ENCODE peak calls at places on chromosomes 7 and 10, in ten cellular contexts. B is IMR-90; H is CD8-positive, alpha-beta memory T cell; Y is testis; M is tibial nerve; V is PC-9; G is tibial artery; N is body of pancreas; J is left ventricle myocardium inferior; U is effector memory CD4-positive, alpha-beta T cell. E is an unnamed sample. For H3K4me1, the result is how much of the 10 kb centered on the place peaks cover.

GRCh38 chr10:12566161-12567115 is 217.1 kb downstream of the CAMK1D start:
- DNase-seq in B (peak), G (peak), J (peak), Y (peak), H (no peak), V (no peak), U (no peak), M (no peak), N (no peak), E (no peak)

GRCh38 chr7:131071786-131072504 is 255.7 kb upstream of the MKLN1 start:
- DNase-seq in B (peak), N (peak), V (no peak), J (no peak), M (no peak), G (no peak), U (no peak), H (no peak), Y (no peak), E (peak)

GRCh38 chr10:3775671-3776551 is 9.1 kb downstream of the KLF6 start:
- DNase-seq in H (no peak), Y (no peak), J (no peak), N (no peak), V (peak), U (no peak), B (peak), G (no peak), M (no peak), E (no peak)

GRCh38 chr7:112453505-112454171 is 3.4 kb downstream of the IFRD1 start:
- DNase-seq in M (no peak), V (no peak), J (no peak), Y (no peak), G (no peak), U (no peak), B (peak), N (no peak), H (no peak), E (peak)

GRCh38 chr7:24894670-24895221 is 85.2 kb downstream of the OSBPL3 start:
- DNase-seq in H (no peak), N (no peak), G (no peak), U (no peak), J (no peak), B (no peak), M (no peak), V (no peak), Y (no peak), E (no peak)

GRCh38 chr7:134104166-134104565 is 23.0 kb upstream of the LRGUK start:
- DNase-seq in H (no peak), J (no peak), U (no peak), G (no peak), Y (no peak), M (no peak), V (no peak), N (no peak), B (no peak), E (no peak)

GRCh38 chr10:113987156-113987555 is 56.5 kb upstream of the ADRB1 start:
- DNase-seq in B (no peak), Y (no peak), U (no peak), J (no peak), M (no peak), H (no peak), V (no peak), N (no peak), G (no peak), E (no peak)

GRCh38 chr7:137086896-137087295 is 218.4 kb downstream of the CHRM2 start:
- DNase-seq in V (no peak), J (no peak), B (no peak), G (no peak), N (no peak), Y (no peak), U (no peak), M (no peak), H (no peak), E (no peak)

GRCh38 chr7:96669812-96670211 is 39.8 kb downstream of the SEM1 start:
- DNase-seq in J (no peak), N (no peak), H (no peak), Y (no peak), M (no peak), B (no peak), U (no peak), V (no peak), G (no peak), E (no peak)

GRCh38 chr10:113403900-113404299 is 149.0 kb upstream of the HABP2 start:
- DNase-seq in M (no peak), V (no peak), Y (no peak), B (no peak), H (no peak), G (no peak), N (no peak), J (no peak), U (no peak), E (no peak)

GRCh38 chr7:128148676-128149075 is 92.4 kb upstream of the LEP start:
- DNase-seq in G (no peak), J (no peak), U (no peak), N (no peak), M (no peak), Y (no peak), B (no peak), V (no peak), H (no peak), E (peak)

GRCh38 chr10:77192402-77192801 is 445.2 kb downstream of the KCNMA1 start:
- DNase-seq in N (no peak), J (no peak), H (no peak), B (peak), U (no peak), V (no peak), G (no peak), Y (no peak), M (no peak), E (no peak)

GRCh38 chr7:5375925-5376324 is 47.7 kb downstream of the TNRC18 start:
- DNase-seq in M (no peak), G (no peak), V (no peak), J (no peak), N (no peak), U (no peak), Y (no peak), B (no peak), H (no peak), E (no peak)

GRCh38 chr10:100693815-100694214 is 51.6 kb upstream of the PAX2 start:
- DNase-seq in N (no peak), M (no peak), H (no peak), V (no peak), Y (no peak), G (no peak), B (no peak), J (no peak), U (no peak), E (no peak)

GRCh38 chr7:128247640-128248194 is 6.6 kb downstream of the LEP start:
- DNase-seq in J (no peak), B (peak), V (peak), G (no peak), Y (no peak), M (no peak), U (no peak), N (no peak), H (no peak), E (no peak)

GRCh38 chr10:30219977-30220751 is 128.9 kb downstream of the MTPAP start:
- DNase-seq in V (peak), G (no peak), M (no peak), Y (no peak), N (no peak), U (no peak), B (peak), J (no peak), H (no peak), E (no peak)

GRCh38 chr10:29873941-29874340 is 185.4 kb downstream of the JCAD start:
- DNase-seq in H (no peak), B (peak), G (no peak), J (no peak), V (no peak), U (no peak), M (no peak), N (no peak), Y (no peak), E (no peak)

GRCh38 chr7:72003236-72003635 is 408.9 kb downstream of the CALN1 start:
- DNase-seq in H (no peak), V (no peak), U (no peak), B (no peak), Y (no peak), J (no peak), N (no peak), G (no peak), M (no peak), E (no peak)

GRCh38 chr7:129066290-129067131 is 11.6 kb upstream of the TNPO3 start:
- DNase-seq in G (no peak), N (no peak), B (peak), U (no peak), V (peak), Y (no peak), H (no peak), J (no peak), M (no peak), E (no peak)

GRCh38 chr7:158638001-158638400 is 50.4 kb upstream of the PTPRN2 start:
- DNase-seq in N (no peak), V (no peak), G (no peak), H (no peak), Y (no peak), J (no peak), B (no peak), U (no peak), M (no peak), E (no peak)

GRCh38 chr10:11782793-11783557 is 40.2 kb upstream of the PROSER2 start:
- DNase-seq in M (no peak), H (peak), N (no peak), V (peak), G (no peak), B (peak), Y (no peak), U (no peak), J (no peak), E (peak)

GRCh38 chr10:100146875-100147665 is 38.8 kb downstream of the ERLIN1 start:
- DNase-seq in M (no peak), H (no peak), U (no peak), J (no peak), V (no peak), G (no peak), Y (no peak), B (no peak), N (no peak), E (no peak)

GRCh38 chr10:46035923-46036849 is 5.8 kb upstream of the NCOA4 start:
- DNase-seq in M (no peak), B (no peak), H (no peak), U (no peak), N (no peak), J (no peak), Y (no peak), G (no peak), V (no peak), E (no peak)

GRCh38 chr7:3949226-3949625 is 648.2 kb downstream of the SDK1 start:
- DNase-seq in U (no peak), G (no peak), J (no peak), M (no peak), N (no peak), H (no peak), B (peak), V (no peak), Y (no peak), E (no peak)

GRCh38 chr7:109844362-109844761 is 1246.6 kb upstream of the LRRN3 start:
- DNase-seq in G (no peak), V (peak), U (no peak), Y (peak), H (no peak), J (no peak), B (peak), N (no peak), M (no peak), E (no peak)

GRCh38 chr10:54843932-54844331 is 42.9 kb upstream of the PCDH15 start:
- DNase-seq in U (no peak), H (no peak), B (no peak), M (no peak), N (no peak), G (no peak), Y (no peak), V (no peak), J (no peak), E (no peak)

GRCh38 chr7:127418459-127418858 is 26.0 kb upstream of the ZNF800 start:
- DNase-seq in B (no peak), Y (no peak), H (no peak), M (no peak), V (no peak), U (no peak), G (no peak), J (no peak), N (no peak), E (no peak)

GRCh38 chr10:17713758-17714157 is 38.2 kb upstream of the TMEM236 start:
- DNase-seq in Y (no peak), H (no peak), M (no peak), G (no peak), J (no peak), B (no peak), N (no peak), V (no peak), U (no peak), E (no peak)

GRCh38 chr7:151700621-151701185 is 176.2 kb downstream of the PRKAG2 start:
- DNase-seq in N (no peak), Y (no peak), J (peak), M (no peak), G (no peak), H (no peak), B (peak), U (no peak), V (no peak), E (no peak)

GRCh38 chr10:878333-878753 is 53.2 kb downstream of the LARP4B start:
- DNase-seq in Y (no peak), G (no peak), U (no peak), B (peak), H (no peak), V (no peak), N (no peak), J (no peak), M (no peak), E (no peak)

GRCh38 chr10:78719276-78719675 is 349.5 kb upstream of the ZMIZ1 start:
- DNase-seq in V (no peak), U (no peak), Y (no peak), G (no peak), B (no peak), N (no peak), M (no peak), J (no peak), H (no peak), E (no peak)

GRCh38 chr10:33377658-33378025 is 43.2 kb upstream of the NRP1 start:
- DNase-seq in Y (no peak), H (no peak), V (no peak), G (no peak), M (no peak), J (no peak), N (no peak), B (peak), U (no peak), E (no peak)

GRCh38 chr10:49592726-49593563 is 17.2 kb upstream of the SLC18A3 start:
- DNase-seq in J (no peak), Y (peak), H (peak), N (peak), V (peak), U (peak), B (peak), M (no peak), G (no peak), E (peak)

GRCh38 chr7:28580626-28581025 is 168.3 kb downstream of the CREB5 start:
- DNase-seq in H (no peak), U (no peak), N (no peak), Y (no peak), V (no peak), J (no peak), G (no peak), M (no peak), B (no peak), E (no peak)

GRCh38 chr10:126716366-126716765 is 45.9 kb upstream of the C10orf90 start:
- DNase-seq in G (no peak), N (no peak), J (no peak), V (no peak), B (no peak), H (no peak), M (no peak), Y (no peak), U (no peak), E (no peak)

GRCh38 chr10:15210521-15210920 is 42.0 kb upstream of the NMT2 start:
- DNase-seq in J (no peak), M (no peak), G (no peak), H (no peak), Y (no peak), N (no peak), V (no peak), U (no peak), B (no peak), E (no peak)

GRCh38 chr10:110834622-110835219 is 37.0 kb upstream of the PDCD4 start:
- DNase-seq in M (no peak), Y (peak), U (no peak), G (no peak), V (no peak), H (peak), J (no peak), N (peak), B (no peak), E (no peak)

GRCh38 chr10:71711052-71711623 is 8.4 kb downstream of the C10orf105 start:
- DNase-seq in N (no peak), B (no peak), M (no peak), J (no peak), G (no peak), V (no peak), H (no peak), Y (no peak), U (no peak), E (no peak)

GRCh38 chr7:44693641-44694313 is 54.9 kb upstream of the ZMIZ2 start:
- DNase-seq in B (peak), H (no peak), N (no peak), V (peak), G (no peak), U (no peak), J (peak), M (no peak), Y (no peak), E (no peak)

GRCh38 chr7:1175967-1176851 is 16.2 kb upstream of the ZFAND2A start:
- DNase-seq in N (peak), U (peak), Y (peak), B (peak), M (peak), H (peak), V (peak), G (peak), J (peak), E (peak)
- H3K4me3 ChIP-seq in N (no peak), U (peak), Y (peak), B (no peak), M (no peak), H (peak), V (peak), G (peak), J (peak), E (no peak)

DNA sequence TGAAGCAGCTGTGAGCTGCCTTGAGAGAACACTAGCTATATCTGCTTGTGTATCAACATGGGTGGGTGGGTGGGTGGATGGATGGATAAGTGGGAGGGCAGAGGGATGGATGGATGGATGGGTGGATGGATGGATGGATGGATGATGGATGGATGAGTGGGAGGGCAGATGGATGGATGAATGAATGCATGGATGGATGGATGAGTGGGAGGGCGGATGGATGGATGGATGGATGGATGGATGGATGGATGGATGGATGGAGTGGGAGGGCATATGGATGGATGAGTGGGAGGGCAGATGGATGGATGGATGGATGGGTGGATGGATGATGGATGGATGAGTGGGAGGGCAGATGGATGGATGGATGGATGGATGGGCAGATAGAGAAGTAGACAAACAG is 76.1 kb downstream of the MKI67 start:
- DNase-seq in J (no peak), G (no peak), M (no peak), U (no peak), N (no peak), H (no peak), V (no peak), B (no peak), Y (no peak), E (no peak)
- H3K4me1 ChIP-seq in J (under half), G (under half), M (under half), U (under half), N (under half), H (half or more), V (under half), B (under half), Y (under half), E (under half)

DNA sequence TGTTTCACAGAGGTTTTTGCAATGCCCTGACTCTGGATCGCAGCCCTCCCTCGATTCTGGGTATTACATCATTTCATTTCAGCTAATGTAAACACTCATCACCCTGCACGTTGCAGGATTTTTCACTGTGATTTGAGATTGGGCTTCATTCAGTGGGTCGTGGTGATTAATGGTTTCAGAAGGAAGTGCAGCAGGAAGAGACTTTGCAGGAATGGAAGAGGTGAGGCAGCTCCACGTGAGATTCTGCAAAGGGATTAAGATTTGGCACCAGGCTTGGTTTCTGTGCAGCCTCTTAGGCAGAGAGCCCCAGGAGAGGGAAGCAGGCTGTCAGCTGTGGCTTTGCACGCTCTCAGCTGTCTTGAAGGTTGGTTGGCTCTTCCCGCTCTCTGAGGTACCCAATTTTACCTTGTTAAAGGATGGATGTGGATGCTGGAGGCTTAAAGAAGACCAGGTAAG is 95.2 kb downstream of the PLCE1 start:
- DNase-seq in Y (no peak), H (no peak), B (peak), N (no peak), U (no peak), G (no peak), M (no peak), V (no peak), J (no peak), E (no peak)
- H3K4me3 ChIP-seq in Y (no peak), H (no peak), B (no peak), N (no peak), U (no peak), G (peak), M (no peak), V (no peak), J (peak), E (no peak)

GRCh38 chr10:32333849-32334248 is 13.1 kb downstream of the EPC1 start:
- DNase-seq in B (no peak), U (no peak), G (no peak), M (no peak), H (no peak), Y (no peak), J (no peak), V (no peak), N (no peak), E (no peak)

GRCh38 chr10:32329061-32329460 is 17.9 kb downstream of the EPC1 start:
- DNase-seq in B (no peak), M (no peak), N (no peak), H (no peak), U (no peak), Y (no peak), V (no peak), G (no peak), J (no peak), E (no peak)

GRCh38 chr10:32331606-32332005 is 15.4 kb downstream of the EPC1 start:
- DNase-seq in N (no peak), G (no peak), V (no peak), U (no peak), H (no peak), Y (no peak), J (no peak), B (no peak), M (no peak), E (no peak)

GRCh38 chr10:32328499-32328898 is 18.5 kb downstream of the EPC1 start:
- DNase-seq in V (no peak), B (no peak), H (no peak), G (no peak), N (no peak), Y (no peak), U (peak), M (no peak), J (no peak), E (no peak)

DNA sequence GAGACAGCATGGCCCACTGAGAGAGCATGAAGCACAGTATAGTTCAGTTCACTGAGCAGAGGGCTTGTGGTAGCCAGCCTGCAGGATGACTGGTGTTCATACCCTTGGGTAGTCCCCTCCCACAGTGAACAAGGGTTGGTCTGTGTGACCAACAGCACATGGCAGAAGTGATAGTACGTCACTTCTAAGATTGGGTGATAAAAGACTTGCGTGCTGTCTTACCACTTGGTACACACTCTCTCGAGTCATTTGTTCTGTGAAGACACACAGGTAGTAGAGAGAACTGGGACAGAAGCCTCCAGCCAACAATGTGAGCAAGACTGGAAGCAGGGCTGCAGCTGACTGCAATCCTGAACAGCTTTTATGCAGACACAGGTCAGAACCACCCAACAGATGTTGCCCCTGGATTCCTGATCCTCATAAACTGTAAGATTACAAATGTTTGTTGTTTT is 14.6 kb downstream of the EPC1 start:
- DNase-seq in N (peak), B (peak), M (no peak), U (peak), V (no peak), J (no peak), Y (peak), G (no peak), H (peak), E (peak)
- H3K4me1 ChIP-seq in N (half or more), B (under half), M (half or more), U (half or more), V (under half), J (half or more), Y (half or more), G (half or more), H (half or more), E (under half)